ENCODE peak calls at places on chromosomes 13 and 19, in eight cellular contexts. J, L, M, Z, Q, X, P and T are unnamed samples.

GRCh38 chr13:35789335-35790166 is 313.1 kb upstream of the MAB21L1 start:
- DNase-seq in M (no peak), L (no peak), Z (no peak), J (peak), P (peak), Q (no peak), X (peak), T (no peak)

GRCh38 chr19:35963514-35963913 is 27.3 kb downstream of the LRFN3 start:
- DNase-seq in Q (no peak), X (peak), L (no peak), P (peak), J (peak), M (no peak), Z (no peak), T (no peak)

GRCh38 chr13:91133941-91134772 is 213.3 kb upstream of the MIR17HG start:
- DNase-seq in L (no peak), P (peak), X (peak), M (no peak), J (peak), Z (no peak), Q (no peak), T (no peak)

GRCh38 chr19:36144624-36145023 is 4.8 kb downstream of the CAPNS1 start:
- DNase-seq in P (no peak), J (no peak), L (no peak), Q (no peak), Z (no peak), M (no peak), X (no peak), T (no peak)

GRCh38 chr13:33494596-33495214 is 209.2 kb upstream of the STARD13 start:
- DNase-seq in X (peak), J (peak), M (no peak), Q (no peak), Z (no peak), L (no peak), P (peak), T (peak)

GRCh38 chr13:40388617-40389016 is 277.8 kb downstream of the FOXO1 start:
- DNase-seq in Q (no peak), L (no peak), M (no peak), J (no peak), X (no peak), Z (no peak), P (no peak), T (no peak)

GRCh38 chr13:99916366-99917103 is 55.0 kb downstream of the ZIC5 start:
- DNase-seq in Z (no peak), Q (no peak), X (peak), L (no peak), M (no peak), J (peak), P (peak), T (no peak)

GRCh38 chr13:99432637-99433542 is 68.4 kb upstream of the TM9SF2 start:
- DNase-seq in J (peak), Z (peak), L (no peak), X (peak), P (peak), Q (no peak), M (peak), T (peak)

GRCh38 chr19:35211545-35212230 is 16.9 kb downstream of the FAM187B start:
- DNase-seq in X (no peak), L (peak), J (no peak), Q (no peak), Z (no peak), P (no peak), M (peak), T (peak)

GRCh38 chr13:28415994-28416411 is 78.9 kb downstream of the FLT1 start:
- DNase-seq in X (no peak), L (no peak), M (no peak), P (no peak), J (no peak), Z (no peak), Q (no peak), T (no peak)

GRCh38 chr19:19115954-19116353 is 22.3 kb downstream of the TMEM161A start:
- DNase-seq in P (peak), J (peak), L (no peak), M (no peak), X (no peak), Z (no peak), Q (no peak), T (no peak)

GRCh38 chr19:15417699-15418098 is 1.1 kb downstream of the AKAP8L start:
- DNase-seq in Z (no peak), X (no peak), L (no peak), P (peak), Q (no peak), J (peak), M (no peak), T (peak)

GRCh38 chr19:39372941-39373340 is 18.0 kb downstream of the PAF1 start:
- DNase-seq in M (no peak), P (peak), L (no peak), Z (no peak), J (no peak), X (peak), Q (no peak), T (peak)

GRCh38 chr19:53057904-53058579 is 13.5 kb downstream of the ERVV-2 start:
- DNase-seq in J (peak), M (no peak), Z (no peak), Q (no peak), P (no peak), L (no peak), X (no peak), T (peak)

GRCh38 chr13:92122454-92122853 is 724.0 kb downstream of the GPC5 start:
- DNase-seq in Q (no peak), L (no peak), Z (no peak), M (no peak), J (no peak), X (peak), P (peak), T (no peak)

GRCh38 chr19:12800873-12801465 is 631 bp downstream of the PRDX2 start:
- DNase-seq in J (no peak), Z (no peak), Q (no peak), X (no peak), L (no peak), P (no peak), M (peak), T (peak)

GRCh38 chr19:440391-441212 is 20.2 kb downstream of the SHC2 start:
- DNase-seq in P (no peak), L (no peak), M (no peak), Q (no peak), X (no peak), Z (no peak), J (no peak), T (peak)

GRCh38 chr13:109157275-109157674 is 527.9 kb downstream of the MYO16 start:
- DNase-seq in P (no peak), X (no peak), Z (no peak), J (peak), Q (no peak), M (no peak), L (no peak), T (no peak)

GRCh38 chr13:99893567-99893966 is 78.0 kb downstream of the ZIC5 start:
- DNase-seq in M (peak), L (no peak), Q (no peak), J (no peak), Z (no peak), P (no peak), X (no peak), T (no peak)

GRCh38 chr13:112346173-112346898 is 29.8 kb upstream of the SPACA7 start:
- DNase-seq in X (no peak), Q (no peak), M (no peak), P (no peak), Z (no peak), J (peak), L (no peak), T (no peak)

GRCh38 chr19:7426986-7427385 is 61.8 kb downstream of the PEX11G start:
- DNase-seq in X (no peak), P (no peak), Q (no peak), M (no peak), Z (no peak), J (no peak), L (no peak), T (no peak)

GRCh38 chr19:27393591-27393990 is 1819.4 kb downstream of the UQCRFS1 start:
- DNase-seq in X (no peak), P (no peak), L (no peak), Z (no peak), M (no peak), J (no peak), Q (no peak), T (no peak)

GRCh38 chr19:44645407-44646048 is 1.8 kb downstream of the PVR start:
- DNase-seq in X (no peak), J (no peak), L (no peak), P (no peak), Z (no peak), M (no peak), Q (no peak), T (no peak)

GRCh38 chr19:35959040-35959967 is 23.1 kb downstream of the LRFN3 start:
- DNase-seq in Q (no peak), P (no peak), Z (no peak), M (no peak), L (no peak), J (no peak), X (no peak), T (peak)

GRCh38 chr19:13859361-13859880 is 17.5 kb upstream of the NANOS3 start:
- DNase-seq in Z (no peak), Q (no peak), X (no peak), M (no peak), P (peak), L (no peak), J (peak), T (no peak)

GRCh38 chr13:48412100-48412556 is 785 bp downstream of the LPAR6 start:
- DNase-seq in X (peak), Z (no peak), J (peak), M (no peak), P (peak), L (no peak), Q (no peak), T (no peak)

GRCh38 chr19:31312004-31312403 is 37.2 kb downstream of the TSHZ3 start:
- DNase-seq in P (peak), M (no peak), L (no peak), Q (no peak), J (no peak), X (peak), Z (no peak), T (peak)

GRCh38 chr13:95137096-95137495 is 164.2 kb downstream of the ABCC4 start:
- DNase-seq in P (peak), Z (no peak), X (no peak), J (no peak), L (no peak), M (no peak), Q (no peak), T (no peak)

GRCh38 chr13:47858678-47859050 is 142.4 kb downstream of the SUCLA2 start:
- DNase-seq in X (peak), Q (no peak), M (no peak), P (peak), Z (no peak), J (no peak), L (no peak), T (no peak)

GRCh38 chr13:49446473-49446872 is 2.4 kb downstream of the SETDB2 start:
- DNase-seq in Q (no peak), L (no peak), X (no peak), J (no peak), P (no peak), M (no peak), Z (no peak), T (no peak)
- H3K4me3 ChIP-seq in Q (no peak), L (no peak), X (no peak), J (no peak), P (no peak), M (no peak), Z (no peak), T (no peak)

GRCh38 chr19:17335575-17335974 is 920 bp upstream of the ANO8 start:
- DNase-seq in L (no peak), X (no peak), Z (no peak), M (no peak), J (no peak), Q (no peak), P (no peak), T (no peak)
- H3K4me3 ChIP-seq in L (peak), X (no peak), Z (peak), M (no peak), J (no peak), Q (peak), P (no peak), T (no peak)

DNA sequence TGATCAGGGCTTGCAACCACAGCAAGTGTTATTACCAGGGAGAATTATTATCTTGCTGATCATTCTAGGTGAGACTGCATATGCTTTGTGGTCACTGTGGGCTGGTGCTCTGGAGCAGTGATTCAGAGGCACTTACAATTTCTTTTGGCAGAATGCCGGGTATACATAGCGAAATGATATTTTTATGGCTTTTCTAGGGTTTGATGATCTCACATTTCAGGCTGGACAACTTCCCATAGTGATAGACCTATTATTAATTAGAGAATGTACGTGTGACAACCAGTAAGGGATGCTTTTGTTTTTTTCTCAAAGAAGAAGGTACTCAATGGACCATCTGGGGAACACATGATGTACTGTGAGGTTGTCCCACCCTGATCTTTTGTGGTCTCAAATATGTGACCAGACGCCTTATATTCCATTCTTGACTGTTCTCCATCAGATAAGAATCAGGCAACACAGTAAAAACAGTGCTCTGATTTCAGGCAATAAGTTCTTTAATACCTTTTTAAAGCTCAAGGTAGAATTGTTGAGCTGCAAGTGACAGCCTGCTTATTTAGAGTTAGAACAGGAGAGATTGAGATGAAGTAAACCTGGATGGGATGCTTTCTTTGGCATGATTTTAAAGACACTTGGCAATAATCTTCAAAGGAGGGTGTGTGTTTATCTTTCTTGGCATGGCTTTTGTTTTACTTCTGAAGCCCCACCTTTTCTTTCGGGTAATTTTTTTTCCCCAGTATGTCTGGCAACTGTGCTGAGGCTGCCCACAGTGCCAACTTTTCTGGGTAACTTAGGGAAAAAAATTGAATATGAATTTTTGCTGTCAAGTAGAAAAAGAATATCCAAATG is 27.4 kb upstream of the SCEL start:
- DNase-seq in Q (no peak), J (no peak), P (peak), Z (no peak), X (peak), L (no peak), M (no peak), T (no peak)
- H3K4me3 ChIP-seq in Q (no peak), J (no peak), P (no peak), Z (no peak), X (no peak), L (no peak), M (no peak), T (no peak)

DNA sequence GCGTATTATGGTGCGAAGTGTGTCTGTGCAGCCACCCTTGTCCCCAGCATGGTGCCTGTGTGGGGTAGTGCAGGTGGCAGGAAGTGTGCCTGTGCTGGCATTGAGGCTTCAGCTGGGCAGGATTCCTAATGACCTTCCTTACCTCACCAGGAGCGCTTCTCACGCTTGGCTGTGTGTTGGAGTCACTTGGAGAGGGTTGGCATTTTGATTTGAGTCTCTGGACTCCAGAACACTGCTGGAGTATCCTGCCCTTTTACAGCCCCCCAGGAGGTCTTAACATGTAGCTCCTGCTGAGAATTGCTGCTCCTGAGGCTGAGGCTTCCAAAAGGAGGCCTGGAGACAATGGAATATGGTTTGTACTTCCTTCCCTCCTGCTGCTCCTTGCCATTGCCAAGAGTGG is 87.0 kb downstream of the ARHGEF7 start:
- DNase-seq in P (no peak), X (no peak), Z (no peak), L (no peak), J (peak), Q (no peak), M (no peak), T (no peak)
- H3K4me3 ChIP-seq in P (no peak), X (no peak), Z (no peak), L (no peak), J (no peak), Q (no peak), M (no peak), T (no peak)

DNA sequence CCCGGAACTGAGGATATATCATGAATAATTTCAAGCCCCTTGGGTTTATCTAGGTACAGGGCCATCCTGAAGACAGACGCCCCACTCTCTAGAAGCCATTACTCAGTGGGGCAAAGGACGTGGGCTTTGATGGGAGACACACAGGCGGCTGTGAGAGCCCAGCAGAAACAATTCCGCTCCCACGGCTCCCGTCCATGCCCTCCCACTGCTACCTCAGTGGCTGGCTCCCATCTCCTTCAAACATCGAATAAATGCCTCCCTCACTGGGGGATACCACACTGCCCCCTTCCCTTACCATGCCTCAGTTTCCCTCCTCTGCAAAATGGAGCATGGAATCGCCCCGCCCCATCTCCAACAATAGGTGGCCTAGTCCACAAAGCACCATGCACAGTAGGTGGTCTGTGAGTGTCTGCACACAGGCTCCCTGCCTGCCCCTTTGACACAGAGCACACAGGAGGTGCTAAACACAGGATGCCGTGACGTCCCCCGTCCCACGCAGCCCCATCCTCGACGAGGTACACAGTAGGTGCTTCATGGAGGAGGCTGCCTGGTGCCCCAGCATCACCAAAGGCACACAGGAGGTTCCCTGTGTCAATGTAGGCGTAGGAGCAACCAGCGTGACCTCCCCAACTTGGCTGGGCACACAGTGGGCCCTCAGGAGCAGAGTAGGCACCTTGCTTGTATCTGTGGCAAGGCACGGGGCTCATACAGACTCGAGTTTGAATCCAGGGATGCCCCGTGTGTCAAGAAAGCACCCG is 46.0 kb downstream of the PTPRS start:
- DNase-seq in M (no peak), L (no peak), P (no peak), X (no peak), Q (no peak), J (no peak), Z (no peak), T (no peak)
- H3K4me3 ChIP-seq in M (no peak), L (no peak), P (no peak), X (no peak), Q (peak), J (no peak), Z (peak), T (no peak)

GRCh38 chr13:110297771-110298170 is 9.2 kb downstream of the COL4A1 start:
- DNase-seq in M (no peak), Q (no peak), P (no peak), Z (no peak), L (no peak), J (no peak), X (peak), T (no peak)

GRCh38 chr13:110297011-110297410 is 9.9 kb downstream of the COL4A1 start:
- DNase-seq in Z (no peak), P (no peak), L (peak), X (no peak), M (peak), Q (no peak), J (peak), T (no peak)

GRCh38 chr13:110300090-110300815 is 6.7 kb downstream of the COL4A1 start:
- DNase-seq in P (peak), J (no peak), X (peak), L (no peak), Q (no peak), M (peak), Z (no peak), T (no peak)

GRCh38 chr13:110298221-110298565 is 8.8 kb downstream of the COL4A1 start:
- DNase-seq in Q (no peak), M (no peak), X (peak), Z (no peak), J (no peak), P (no peak), L (no peak), T (no peak)

GRCh38 chr13:110298566-110299321 is 8.2 kb downstream of the COL4A1 start:
- DNase-seq in L (peak), J (peak), X (peak), Q (no peak), P (no peak), M (peak), Z (peak), T (peak)
- H3K4me3 ChIP-seq in L (peak), J (no peak), X (no peak), Q (peak), P (no peak), M (no peak), Z (peak), T (peak)

GRCh38 chr19:29724102-29724641 is 9.1 kb upstream of the C19orf12 start:
- DNase-seq in L (no peak), Z (no peak), P (no peak), X (peak), J (peak), M (no peak), Q (no peak), T (no peak)

GRCh38 chr19:29727906-29728305 is 12.8 kb upstream of the C19orf12 start:
- DNase-seq in Q (no peak), Z (no peak), J (no peak), M (no peak), L (no peak), X (no peak), P (no peak), T (no peak)

GRCh38 chr19:29724741-29725140 is 9.7 kb upstream of the C19orf12 start:
- DNase-seq in X (no peak), Q (no peak), Z (no peak), L (no peak), P (no peak), M (no peak), J (no peak), T (no peak)
- H3K4me3 ChIP-seq in X (no peak), Q (peak), Z (no peak), L (no peak), P (no peak), M (no peak), J (no peak), T (no peak)

GRCh38 chr19:46913198-46913851 is 52.5 kb downstream of the ARHGAP35 start:
- DNase-seq in L (no peak), Z (no peak), P (no peak), J (peak), X (no peak), M (no peak), Q (no peak), T (no peak)
- H3K4me3 ChIP-seq in L (peak), Z (no peak), P (no peak), J (no peak), X (peak), M (no peak), Q (peak), T (no peak)